ENCODE peak calls at places on chromosomes 1 and 21, in six cellular contexts. E is heart left ventricle; H is CD8-positive, alpha-beta T cell; C is IMR-90; B is CD8-positive, alpha-beta memory T cell; O is tibial nerve. T is an unnamed sample.

GRCh38 chr1:40692429-40692905 is 963 bp downstream of the NFYC start:
- DNase-seq in E (no peak), O (no peak), C (peak; percentile 25), H (peak; percentile 7), B (no peak), T (no peak)

GRCh38 chr1:172585348-172585747 is 52.4 kb downstream of the SUCO start:
- DNase-seq in H (no peak), C (peak; percentile 46), B (no peak), E (no peak), O (no peak), T (no peak)

GRCh38 chr1:92299477-92300125 is 742 bp downstream of the RPAP2 start:
- DNase-seq in C (no peak), H (no peak), B (no peak), O (no peak), E (no peak), T (no peak)

GRCh38 chr1:3669421-3669821 is 17.1 kb downstream of the TP73 start:
- DNase-seq in C (no peak), E (peak; percentile 46), O (no peak), H (no peak), B (no peak), T (no peak)

GRCh38 chr1:154219511-154219910 is 1.2 kb upstream of the UBAP2L start:
- DNase-seq in H (no peak), E (no peak), C (peak; percentile 47), B (no peak), O (no peak), T (no peak)

GRCh38 chr1:45911634-45912033 is 108.2 kb downstream of the MAST2 start:
- DNase-seq in B (no peak), E (no peak), C (no peak), H (no peak), O (no peak), T (no peak)

GRCh38 chr21:38361324-38361723 is 104.5 kb downstream of the KCNJ15 start:
- DNase-seq in C (no peak), O (no peak), B (no peak), E (no peak), H (no peak), T (no peak)

GRCh38 chr1:111944121-111944785 is 45.2 kb downstream of the KCND3 start:
- DNase-seq in B (no peak), E (no peak), C (no peak), O (no peak), H (no peak), T (no peak)

GRCh38 chr1:41359211-41360073 is 1.8 kb upstream of the FOXO6 start:
- DNase-seq in B (no peak), C (no peak), H (no peak), E (no peak), O (no peak), T (peak; percentile 78)

GRCh38 chr1:53249706-53250105 is 11.4 kb upstream of the MAGOH start:
- DNase-seq in H (no peak), C (no peak), E (no peak), B (no peak), O (no peak), T (no peak)

GRCh38 chr1:228510101-228510850 is 23.1 kb downstream of the RNF187 start:
- DNase-seq in O (no peak), H (no peak), C (no peak), B (no peak), E (no peak), T (peak; percentile 23)

GRCh38 chr1:21749109-21749508 is 33.8 kb downstream of the USP48 start:
- DNase-seq in C (no peak), B (no peak), E (no peak), O (no peak), H (no peak), T (no peak)

GRCh38 chr21:16533692-16534407 is 804.1 kb downstream of the USP25 start:
- DNase-seq in O (no peak), C (no peak), E (no peak), B (no peak), H (no peak), T (no peak)

GRCh38 chr1:221166559-221167318 is 287.5 kb downstream of the HLX start:
- DNase-seq in E (no peak), O (no peak), C (no peak), H (no peak), B (no peak), T (no peak)

GRCh38 chr1:44108241-44108640 is 10.4 kb upstream of the KLF17 start:
- DNase-seq in O (no peak), E (no peak), C (peak; percentile 67), H (no peak), B (no peak), T (no peak)

GRCh38 chr1:153364766-153365678 is 7.4 kb downstream of the S100A9 start:
- DNase-seq in H (no peak), E (no peak), B (no peak), O (no peak), C (no peak), T (no peak)

GRCh38 chr1:84996846-84997666 is at the start of gene MCOLN2:
- DNase-seq in O (no peak), H (peak; percentile 29), E (peak; percentile 63), B (peak; percentile 63), C (peak; percentile 1), T (peak; percentile 30)

DNA sequence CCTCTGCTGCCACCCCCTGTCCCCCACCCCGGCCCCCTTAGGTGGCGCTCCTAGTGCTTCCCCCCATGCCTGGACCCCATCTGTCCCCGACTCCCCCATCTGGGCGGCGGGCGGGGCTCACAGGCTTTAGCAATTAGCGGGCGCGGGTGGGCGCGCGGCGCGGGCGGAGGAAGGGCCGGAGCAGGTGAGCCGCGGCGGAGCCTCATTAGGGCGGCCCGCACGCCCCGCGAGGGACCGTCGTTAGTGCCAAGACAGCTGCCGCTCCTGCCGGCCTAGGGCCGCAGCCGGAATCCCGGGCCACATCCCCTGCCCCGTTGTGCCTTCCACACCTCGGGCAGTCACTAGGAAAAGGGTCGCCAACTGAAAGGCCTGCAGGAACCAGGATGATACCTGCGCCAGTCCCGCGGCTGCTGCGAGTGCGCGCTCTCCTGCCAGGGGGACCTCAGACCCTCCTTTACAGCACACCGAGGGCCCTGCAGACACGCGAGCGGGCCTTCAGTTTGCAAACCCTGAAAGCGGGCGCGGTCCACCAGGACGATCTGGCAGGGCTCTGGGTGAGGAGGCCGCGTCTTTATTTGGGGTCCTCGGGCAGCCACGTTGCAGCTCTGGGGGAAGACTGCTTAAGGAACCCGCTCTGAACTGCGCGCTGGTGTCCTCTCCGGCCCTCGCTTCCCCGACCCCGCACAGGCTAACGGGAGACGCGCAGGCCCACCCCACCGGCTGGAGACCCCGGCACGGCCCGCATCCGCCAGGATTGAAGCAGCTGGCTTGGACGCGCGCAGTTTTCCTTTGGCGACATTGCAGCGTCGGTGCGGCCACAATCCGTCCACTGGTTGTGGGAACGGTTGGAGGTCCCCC is 7.6 kb downstream of the OLIG2 start:
- DNase-seq in B (no peak), H (no peak), E (no peak), C (no peak), O (no peak), T (no peak)
- H3K4me3 ChIP-seq in B (no peak overlapping the region), H (no peak overlapping the region), E (no peak overlapping the region), C (no peak overlapping the region), O (no peak overlapping the region), T (no peak overlapping the region)

GRCh38 chr21:43340491-43341348 is 86.2 kb downstream of the SIK1 start:
- DNase-seq in H (no peak), O (no peak), E (no peak), B (no peak), C (peak; percentile 95), T (peak; percentile 57)

GRCh38 chr21:43342301-43342881 is 84.5 kb downstream of the SIK1 start:
- DNase-seq in C (no peak), E (no peak), B (no peak), H (no peak), O (no peak), T (no peak)

GRCh38 chr21:43343095-43343991 is 83.6 kb downstream of the SIK1 start:
- DNase-seq in C (no peak), B (no peak), E (no peak), H (no peak), O (no peak), T (no peak)

GRCh38 chr21:43339668-43340067 is 87.3 kb downstream of the SIK1 start:
- DNase-seq in E (no peak), H (no peak), B (no peak), C (no peak), O (no peak), T (peak; percentile 77)

GRCh38 chr21:43341349-43342163 is 85.4 kb downstream of the SIK1 start:
- DNase-seq in C (peak; percentile 65), B (no peak), H (no peak), O (no peak), E (no peak), T (peak; percentile 57)
- H3K27ac ChIP-seq in C (no peak overlapping the region), B (no peak overlapping the region), H (no peak overlapping the region), O (no peak overlapping the region), E (no peak overlapping the region), T (no peak overlapping the region)

DNA sequence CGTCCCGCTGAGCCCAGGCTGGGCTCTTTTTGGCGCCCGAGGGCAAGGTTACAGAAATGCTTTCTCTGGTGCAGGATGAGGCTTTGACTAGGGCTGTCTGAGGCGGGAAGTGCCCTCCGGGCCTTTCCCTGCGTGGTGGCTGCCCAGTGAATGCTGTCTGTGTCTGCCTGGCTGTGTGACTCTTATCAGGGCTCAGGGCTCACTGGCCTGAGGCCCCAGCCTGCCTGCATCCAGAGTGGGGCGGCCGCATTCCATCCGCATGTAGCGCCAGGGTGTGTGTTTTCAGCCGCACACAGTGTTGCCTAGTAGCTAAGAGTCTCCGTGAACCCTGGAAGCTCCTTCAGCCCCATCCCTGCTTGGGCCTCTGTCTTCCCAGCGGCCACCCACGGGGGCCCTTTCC is 59.1 kb downstream of the FAAP20 start:
- DNase-seq in B (no peak), E (peak; percentile 83), H (no peak), O (no peak), C (peak; percentile 85), T (peak; percentile 93)
- H3K4me3 ChIP-seq in B (no peak overlapping the region), E (no peak overlapping the region), H (no peak overlapping the region), O (no peak overlapping the region), C (no peak overlapping the region), T (no peak overlapping the region)

GRCh38 chr21:35195232-35195631 is 146.1 kb upstream of the RUNX1 start:
- DNase-seq in C (no peak), O (no peak), E (no peak), B (no peak), H (no peak), T (no peak)

GRCh38 chr21:35197191-35197590 is 148.1 kb upstream of the RUNX1 start:
- DNase-seq in C (peak; percentile 64), B (no peak), O (no peak), E (no peak), H (no peak), T (no peak)

GRCh38 chr21:35198004-35198403 is 148.9 kb upstream of the RUNX1 start:
- DNase-seq in H (no peak), B (no peak), O (no peak), C (peak; percentile 96), E (no peak), T (no peak)

GRCh38 chr21:35198982-35199732 is 150.1 kb upstream of the RUNX1 start:
- DNase-seq in E (no peak), B (no peak), O (no peak), C (no peak), H (no peak), T (no peak)

DNA sequence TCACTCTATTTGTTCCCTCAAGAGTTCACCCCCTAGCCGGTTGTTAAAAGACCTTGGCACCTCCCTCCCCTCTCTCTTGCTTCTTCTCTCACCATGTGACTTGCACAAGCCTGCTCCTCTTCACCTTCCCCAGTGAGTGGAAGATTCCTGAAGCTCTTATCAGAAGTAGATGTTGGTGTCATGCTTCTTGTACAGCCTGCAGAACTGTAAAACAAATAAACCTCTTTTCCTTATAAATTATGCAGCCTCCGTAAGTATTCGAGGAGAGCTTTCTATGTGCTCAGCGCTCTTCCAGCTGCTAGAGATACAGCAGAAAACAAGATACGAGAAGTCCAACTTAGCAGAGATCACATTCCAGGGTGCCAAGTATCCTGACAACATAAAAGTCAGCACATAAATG is 147.0 kb upstream of the RUNX1 start:
- DNase-seq in O (no peak), E (no peak), H (no peak), B (no peak), C (no peak), T (no peak)
- H3K27ac ChIP-seq in O (no peak overlapping the region), E (no peak overlapping the region), H (no peak overlapping the region), B (no peak overlapping the region), C (no peak overlapping the region), T (no peak overlapping the region)

T was measured in right cardiac atrium.